ENCODE peak calls at places on chromosomes 6 and 20, in five cellular contexts. One of them, this sample, is unnamed.

GRCh38 chr6:139597781-139598368 is 223.4 kb upstream of the CITED2 start:
- DNase-seq in CD4-positive, CD25-positive, alpha-beta regulatory T cell: no peak
- DNase-seq in psoas muscle: peak
- DNase-seq in CD4-positive, alpha-beta T cell: no peak
- DNase-seq in ascending aorta: peak
- DNase-seq in this sample: no peak

GRCh38 chr20:58645277-58645968 is 5.7 kb upstream of the STX16 start:
- DNase-seq in CD4-positive, CD25-positive, alpha-beta regulatory T cell: no peak
- DNase-seq in psoas muscle: no peak
- DNase-seq in CD4-positive, alpha-beta T cell: no peak
- DNase-seq in ascending aorta: no peak
- DNase-seq in this sample: no peak

GRCh38 chr6:107444277-107444676 is 15.1 kb downstream of the PDSS2 start:
- DNase-seq in CD4-positive, CD25-positive, alpha-beta regulatory T cell: no peak
- DNase-seq in psoas muscle: no peak
- DNase-seq in CD4-positive, alpha-beta T cell: no peak
- DNase-seq in ascending aorta: no peak
- DNase-seq in this sample: no peak

GRCh38 chr6:26233608-26234420 is 131.2 kb upstream of the BTN3A2 start:
- DNase-seq in CD4-positive, CD25-positive, alpha-beta regulatory T cell: peak
- DNase-seq in psoas muscle: peak
- DNase-seq in CD4-positive, alpha-beta T cell: peak
- DNase-seq in ascending aorta: peak
- DNase-seq in this sample: no peak

GRCh38 chr20:63942250-63943006 is 13.8 kb downstream of the UCKL1 start:
- DNase-seq in CD4-positive, CD25-positive, alpha-beta regulatory T cell: peak
- DNase-seq in psoas muscle: peak
- DNase-seq in CD4-positive, alpha-beta T cell: no peak
- DNase-seq in ascending aorta: no peak
- DNase-seq in this sample: no peak

GRCh38 chr6:159169193-159169555 is at the start of gene FNDC1:
- DNase-seq in CD4-positive, CD25-positive, alpha-beta regulatory T cell: peak
- DNase-seq in psoas muscle: peak
- DNase-seq in CD4-positive, alpha-beta T cell: no peak
- DNase-seq in ascending aorta: peak
- DNase-seq in this sample: no peak

GRCh38 chr6:39432311-39433025 is 110.0 kb upstream of the KCNK16 start:
- DNase-seq in CD4-positive, CD25-positive, alpha-beta regulatory T cell: no peak
- DNase-seq in psoas muscle: no peak
- DNase-seq in CD4-positive, alpha-beta T cell: no peak
- DNase-seq in ascending aorta: no peak
- DNase-seq in this sample: no peak

GRCh38 chr6:150036081-150036480 is 10.7 kb upstream of the RAET1L start:
- DNase-seq in CD4-positive, CD25-positive, alpha-beta regulatory T cell: no peak
- DNase-seq in psoas muscle: no peak
- DNase-seq in CD4-positive, alpha-beta T cell: no peak
- DNase-seq in ascending aorta: peak
- DNase-seq in this sample: no peak

GRCh38 chr20:48336647-48337046 is 491.2 kb downstream of the PREX1 start:
- DNase-seq in CD4-positive, CD25-positive, alpha-beta regulatory T cell: no peak
- DNase-seq in psoas muscle: no peak
- DNase-seq in CD4-positive, alpha-beta T cell: no peak
- DNase-seq in ascending aorta: no peak
- DNase-seq in this sample: no peak

GRCh38 chr6:136526196-136526930 is 23.9 kb downstream of the MAP7 start:
- DNase-seq in CD4-positive, CD25-positive, alpha-beta regulatory T cell: peak
- DNase-seq in psoas muscle: peak
- DNase-seq in CD4-positive, alpha-beta T cell: peak
- DNase-seq in ascending aorta: no peak
- DNase-seq in this sample: no peak

GRCh38 chr6:63689421-63689820 is 53.8 kb downstream of the PHF3 start:
- DNase-seq in CD4-positive, CD25-positive, alpha-beta regulatory T cell: no peak
- DNase-seq in psoas muscle: no peak
- DNase-seq in CD4-positive, alpha-beta T cell: no peak
- DNase-seq in ascending aorta: no peak
- DNase-seq in this sample: no peak

GRCh38 chr20:57372157-57372556 is 19.0 kb upstream of the RBM38 start:
- DNase-seq in CD4-positive, CD25-positive, alpha-beta regulatory T cell: no peak
- DNase-seq in psoas muscle: no peak
- DNase-seq in CD4-positive, alpha-beta T cell: no peak
- DNase-seq in ascending aorta: no peak
- DNase-seq in this sample: no peak

GRCh38 chr6:99867026-99867425 is 127.0 kb downstream of the MCHR2 start:
- DNase-seq in CD4-positive, CD25-positive, alpha-beta regulatory T cell: no peak
- DNase-seq in psoas muscle: no peak
- DNase-seq in CD4-positive, alpha-beta T cell: no peak
- DNase-seq in ascending aorta: no peak
- DNase-seq in this sample: no peak

GRCh38 chr20:19947611-19948264 is 69.4 kb upstream of the NAA20 start:
- DNase-seq in CD4-positive, CD25-positive, alpha-beta regulatory T cell: no peak
- DNase-seq in psoas muscle: no peak
- DNase-seq in CD4-positive, alpha-beta T cell: no peak
- DNase-seq in ascending aorta: no peak
- DNase-seq in this sample: no peak

GRCh38 chr6:20789162-20789561 is 254.9 kb downstream of the CDKAL1 start:
- DNase-seq in CD4-positive, CD25-positive, alpha-beta regulatory T cell: no peak
- DNase-seq in psoas muscle: no peak
- DNase-seq in CD4-positive, alpha-beta T cell: no peak
- DNase-seq in ascending aorta: no peak
- DNase-seq in this sample: no peak

GRCh38 chr20:17747431-17747846 is 47.7 kb downstream of the BANF2 start:
- DNase-seq in CD4-positive, CD25-positive, alpha-beta regulatory T cell: no peak
- DNase-seq in psoas muscle: peak
- DNase-seq in CD4-positive, alpha-beta T cell: no peak
- DNase-seq in ascending aorta: no peak
- DNase-seq in this sample: peak

GRCh38 chr20:48904566-48905321 is 16.8 kb upstream of the ARFGEF2 start:
- DNase-seq in CD4-positive, CD25-positive, alpha-beta regulatory T cell: peak
- DNase-seq in psoas muscle: no peak
- DNase-seq in CD4-positive, alpha-beta T cell: peak
- DNase-seq in ascending aorta: peak
- DNase-seq in this sample: peak

GRCh38 chr6:6730831-6731230 is 142.3 kb downstream of the LY86 start:
- DNase-seq in CD4-positive, CD25-positive, alpha-beta regulatory T cell: no peak
- DNase-seq in psoas muscle: peak
- DNase-seq in CD4-positive, alpha-beta T cell: no peak
- DNase-seq in ascending aorta: no peak
- DNase-seq in this sample: no peak

GRCh38 chr20:61371501-61372150 is 119.6 kb downstream of the CDH4 start:
- DNase-seq in CD4-positive, CD25-positive, alpha-beta regulatory T cell: no peak
- DNase-seq in psoas muscle: no peak
- DNase-seq in CD4-positive, alpha-beta T cell: no peak
- DNase-seq in ascending aorta: no peak
- DNase-seq in this sample: no peak

GRCh38 chr20:21147593-21147992 is 21.7 kb downstream of the KIZ start:
- DNase-seq in CD4-positive, CD25-positive, alpha-beta regulatory T cell: no peak
- DNase-seq in psoas muscle: no peak
- DNase-seq in CD4-positive, alpha-beta T cell: no peak
- DNase-seq in ascending aorta: no peak
- DNase-seq in this sample: no peak

GRCh38 chr6:1798303-1798964 is 188.7 kb downstream of the FOXC1 start:
- DNase-seq in CD4-positive, CD25-positive, alpha-beta regulatory T cell: no peak
- DNase-seq in psoas muscle: no peak
- DNase-seq in CD4-positive, alpha-beta T cell: no peak
- DNase-seq in ascending aorta: no peak
- DNase-seq in this sample: no peak

GRCh38 chr6:34005845-34006644 is 139.8 kb downstream of the GRM4 start:
- DNase-seq in CD4-positive, CD25-positive, alpha-beta regulatory T cell: no peak
- DNase-seq in psoas muscle: no peak
- DNase-seq in CD4-positive, alpha-beta T cell: no peak
- DNase-seq in ascending aorta: no peak
- DNase-seq in this sample: no peak

GRCh38 chr6:68777956-68778355 is 142.9 kb downstream of the ADGRB3 start:
- DNase-seq in CD4-positive, CD25-positive, alpha-beta regulatory T cell: no peak
- DNase-seq in psoas muscle: no peak
- DNase-seq in CD4-positive, alpha-beta T cell: no peak
- DNase-seq in ascending aorta: peak
- DNase-seq in this sample: no peak

GRCh38 chr6:28838289-28838633 is 85.5 kb downstream of the TRIM27 start:
- DNase-seq in CD4-positive, CD25-positive, alpha-beta regulatory T cell: peak
- DNase-seq in psoas muscle: no peak
- DNase-seq in CD4-positive, alpha-beta T cell: peak
- DNase-seq in ascending aorta: peak
- DNase-seq in this sample: no peak

GRCh38 chr6:39137235-39137634 is 22.2 kb upstream of the SAYSD1 start:
- DNase-seq in CD4-positive, CD25-positive, alpha-beta regulatory T cell: peak
- DNase-seq in psoas muscle: no peak
- DNase-seq in CD4-positive, alpha-beta T cell: no peak
- DNase-seq in ascending aorta: no peak
- DNase-seq in this sample: no peak

GRCh38 chr6:89146748-89147715 is 1.2 kb downstream of the PM20D2 start:
- DNase-seq in CD4-positive, CD25-positive, alpha-beta regulatory T cell: no peak
- DNase-seq in psoas muscle: peak
- DNase-seq in CD4-positive, alpha-beta T cell: no peak
- DNase-seq in ascending aorta: no peak
- DNase-seq in this sample: no peak

GRCh38 chr6:37587776-37588744 is 88.4 kb upstream of the CCDC167 start:
- DNase-seq in CD4-positive, CD25-positive, alpha-beta regulatory T cell: no peak
- DNase-seq in psoas muscle: no peak
- DNase-seq in CD4-positive, alpha-beta T cell: no peak
- DNase-seq in ascending aorta: no peak
- DNase-seq in this sample: no peak

GRCh38 chr6:139425780-139426179 is 51.3 kb upstream of the CITED2 start:
- DNase-seq in CD4-positive, CD25-positive, alpha-beta regulatory T cell: no peak
- DNase-seq in psoas muscle: no peak
- DNase-seq in CD4-positive, alpha-beta T cell: no peak
- DNase-seq in ascending aorta: no peak
- DNase-seq in this sample: no peak

GRCh38 chr6:161890133-161890833 is 616.4 kb upstream of the AGPAT4 start:
- DNase-seq in CD4-positive, CD25-positive, alpha-beta regulatory T cell: no peak
- DNase-seq in psoas muscle: no peak
- DNase-seq in CD4-positive, alpha-beta T cell: no peak
- DNase-seq in ascending aorta: no peak
- DNase-seq in this sample: no peak

GRCh38 chr20:9838378-9839295 is at the start of gene PAK5:
- DNase-seq in CD4-positive, CD25-positive, alpha-beta regulatory T cell: no peak
- DNase-seq in psoas muscle: no peak
- DNase-seq in CD4-positive, alpha-beta T cell: no peak
- DNase-seq in ascending aorta: peak
- DNase-seq in this sample: no peak

GRCh38 chr6:34248198-34248726 is 544 bp downstream of the SMIM29 start:
- DNase-seq in CD4-positive, CD25-positive, alpha-beta regulatory T cell: peak
- DNase-seq in psoas muscle: peak
- DNase-seq in CD4-positive, alpha-beta T cell: peak
- DNase-seq in ascending aorta: peak
- DNase-seq in this sample: no peak

GRCh38 chr20:1811621-1812498 is 83.3 kb upstream of the SIRPA start:
- DNase-seq in CD4-positive, CD25-positive, alpha-beta regulatory T cell: no peak
- DNase-seq in psoas muscle: no peak
- DNase-seq in CD4-positive, alpha-beta T cell: no peak
- DNase-seq in ascending aorta: no peak
- DNase-seq in this sample: no peak

GRCh38 chr20:1809121-1809520 is 86.1 kb upstream of the SIRPA start:
- DNase-seq in CD4-positive, CD25-positive, alpha-beta regulatory T cell: no peak
- DNase-seq in psoas muscle: no peak
- DNase-seq in CD4-positive, alpha-beta T cell: no peak
- DNase-seq in ascending aorta: peak
- DNase-seq in this sample: no peak

GRCh38 chr20:1810926-1811620 is 84.1 kb upstream of the SIRPA start:
- DNase-seq in CD4-positive, CD25-positive, alpha-beta regulatory T cell: no peak
- DNase-seq in psoas muscle: no peak
- DNase-seq in CD4-positive, alpha-beta T cell: no peak
- DNase-seq in ascending aorta: peak
- DNase-seq in this sample: no peak

GRCh38 chr20:1809611-1810510 is 85.3 kb upstream of the SIRPA start:
- DNase-seq in CD4-positive, CD25-positive, alpha-beta regulatory T cell: no peak
- DNase-seq in psoas muscle: no peak
- DNase-seq in CD4-positive, alpha-beta T cell: no peak
- DNase-seq in ascending aorta: peak
- DNase-seq in this sample: no peak

GRCh38 chr20:1810572-1810925 is 84.7 kb upstream of the SIRPA start:
- DNase-seq in CD4-positive, CD25-positive, alpha-beta regulatory T cell: no peak
- DNase-seq in psoas muscle: no peak
- DNase-seq in CD4-positive, alpha-beta T cell: no peak
- DNase-seq in ascending aorta: no peak
- DNase-seq in this sample: no peak
- H3K27ac ChIP-seq in CD4-positive, CD25-positive, alpha-beta regulatory T cell: no peak
- H3K27ac ChIP-seq in psoas muscle: peak
- H3K27ac ChIP-seq in CD4-positive, alpha-beta T cell: no peak
- H3K27ac ChIP-seq in ascending aorta: peak
- H3K27ac ChIP-seq in this sample: no peak

GRCh38 chr6:51719297-51719696 is 368.1 kb downstream of the PKHD1 start:
- DNase-seq in CD4-positive, CD25-positive, alpha-beta regulatory T cell: no peak
- DNase-seq in psoas muscle: no peak
- DNase-seq in CD4-positive, alpha-beta T cell: no peak
- DNase-seq in ascending aorta: no peak
- DNase-seq in this sample: no peak

GRCh38 chr6:51720327-51720726 is 367.1 kb downstream of the PKHD1 start:
- DNase-seq in CD4-positive, CD25-positive, alpha-beta regulatory T cell: no peak
- DNase-seq in psoas muscle: no peak
- DNase-seq in CD4-positive, alpha-beta T cell: no peak
- DNase-seq in ascending aorta: no peak
- DNase-seq in this sample: no peak

DNA sequence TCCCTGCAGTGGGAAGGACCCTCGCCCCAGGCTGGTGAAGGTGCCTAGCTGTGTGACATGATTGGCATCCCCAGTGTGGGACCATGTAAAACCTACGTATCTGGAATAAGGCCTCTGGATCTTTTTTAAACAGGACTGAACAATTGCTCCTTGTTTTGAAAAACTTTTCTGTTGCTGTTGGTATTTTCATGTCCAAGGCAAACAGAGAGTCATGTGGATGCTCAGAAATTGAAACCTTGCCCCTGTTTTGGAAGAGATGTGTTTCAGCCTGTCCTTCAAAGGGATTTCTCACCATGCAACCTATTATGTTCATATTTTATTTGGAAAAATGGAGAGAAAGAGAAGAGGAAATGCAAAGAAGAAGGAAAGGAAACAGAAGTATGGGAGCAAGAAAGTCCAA is 362.3 kb downstream of the PKHD1 start:
- DNase-seq in CD4-positive, CD25-positive, alpha-beta regulatory T cell: no peak
- DNase-seq in psoas muscle: no peak
- DNase-seq in CD4-positive, alpha-beta T cell: no peak
- DNase-seq in ascending aorta: no peak
- DNase-seq in this sample: no peak
- H3K27ac ChIP-seq in CD4-positive, CD25-positive, alpha-beta regulatory T cell: no peak
- H3K27ac ChIP-seq in psoas muscle: no peak
- H3K27ac ChIP-seq in CD4-positive, alpha-beta T cell: no peak
- H3K27ac ChIP-seq in ascending aorta: no peak
- H3K27ac ChIP-seq in this sample: no peak

GRCh38 chr6:168179133-168179532 is 100.1 kb upstream of the FRMD1 start:
- DNase-seq in CD4-positive, CD25-positive, alpha-beta regulatory T cell: no peak
- DNase-seq in psoas muscle: no peak
- DNase-seq in CD4-positive, alpha-beta T cell: no peak
- DNase-seq in ascending aorta: peak
- DNase-seq in this sample: no peak
- H3K27ac ChIP-seq in CD4-positive, CD25-positive, alpha-beta regulatory T cell: no peak
- H3K27ac ChIP-seq in psoas muscle: no peak
- H3K27ac ChIP-seq in CD4-positive, alpha-beta T cell: no peak
- H3K27ac ChIP-seq in ascending aorta: no peak
- H3K27ac ChIP-seq in this sample: no peak

DNA sequence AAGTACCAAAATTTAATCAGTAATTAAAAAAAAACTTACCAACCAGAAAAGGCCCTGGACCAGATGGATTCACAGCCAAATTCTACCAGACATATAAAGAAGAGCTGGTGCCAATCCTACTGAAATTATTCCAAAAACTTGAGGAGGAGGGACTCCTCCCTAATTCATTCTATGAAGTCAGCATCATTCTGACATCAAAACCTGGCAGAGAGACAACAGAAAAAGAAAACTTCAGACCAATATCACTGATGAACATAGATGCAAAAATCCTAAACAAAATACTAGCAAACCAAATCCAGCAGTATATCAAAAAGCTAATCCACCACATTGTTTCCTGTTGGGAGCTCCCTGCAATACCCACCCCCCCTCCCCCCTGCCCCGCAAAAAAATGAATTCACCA is at the start of gene WFDC11:
- DNase-seq in CD4-positive, CD25-positive, alpha-beta regulatory T cell: no peak
- DNase-seq in psoas muscle: no peak
- DNase-seq in CD4-positive, alpha-beta T cell: no peak
- DNase-seq in ascending aorta: no peak
- DNase-seq in this sample: no peak
- H3K27ac ChIP-seq in CD4-positive, CD25-positive, alpha-beta regulatory T cell: no peak
- H3K27ac ChIP-seq in psoas muscle: no peak
- H3K27ac ChIP-seq in CD4-positive, alpha-beta T cell: no peak
- H3K27ac ChIP-seq in ascending aorta: no peak
- H3K27ac ChIP-seq in this sample: no peak